ENCODE peak calls at places on chromosomes 4 and X, in four cellular contexts. O is MM.1S, B is pancreas, R is OCI-LY7. Z is an unnamed sample.

GRCh38 chr4:125062079-125062478 is 252.7 kb upstream of the FAT4 start:
- DNase-seq in B (no peak), O (no peak), R (no peak), Z (no peak)

GRCh38 chr4:185805262-185805802 is 6.7 kb downstream of the SORBS2 start:
- DNase-seq in O (no peak), B (no peak), R (no peak), Z (no peak)

GRCh38 chr4:81353861-81354260 is 117.8 kb downstream of the RASGEF1B start:
- DNase-seq in R (no peak), O (no peak), B (no peak), Z (no peak)

GRCh38 chrX:22541926-22542325 is 269.2 kb downstream of the CBLL2 start:
- DNase-seq in R (no peak), O (no peak), B (no peak), Z (no peak)

GRCh38 chrX:39772057-39772832 is 325.5 kb downstream of the BCOR start:
- DNase-seq in R (no peak), O (peak), B (peak), Z (peak)

GRCh38 chr4:39480902-39481695 is 22.2 kb downstream of the LIAS start:
- DNase-seq in O (no peak), R (no peak), B (no peak), Z (no peak)

GRCh38 chr4:85747871-85748491 is 273.0 kb downstream of the ARHGAP24 start:
- DNase-seq in B (peak), O (peak), R (peak), Z (peak)

GRCh38 chr4:77525538-77525937 is 80.1 kb upstream of the CXCL13 start:
- DNase-seq in O (no peak), B (no peak), R (no peak), Z (no peak)

GRCh38 chr4:89048906-89049601 is 7.9 kb downstream of the FAM13A start:
- DNase-seq in O (no peak), R (no peak), B (no peak), Z (no peak)

GRCh38 chrX:17860811-17861495 is at the start of gene RAI2:
- DNase-seq in R (no peak), B (peak), O (no peak), Z (no peak)

GRCh38 chrX:17656035-17656418 is 81.3 kb upstream of the SCML1 start:
- DNase-seq in O (no peak), R (no peak), B (no peak), Z (no peak)

GRCh38 chr4:133839326-133839725 is 362.3 kb downstream of the PABPC4L start:
- DNase-seq in O (no peak), B (no peak), R (no peak), Z (no peak)
- TF ChIP-seq CTCF in O (no peak), B (no peak), R (peak), Z (no peak)

GRCh38 chrX:129785160-129785947 is 5.6 kb downstream of the SASH3 start:
- DNase-seq in O (no peak), R (no peak), B (no peak), Z (no peak)
- H3K4me3 ChIP-seq in O (no peak), R (peak), B (no peak), Z (no peak)

DNA sequence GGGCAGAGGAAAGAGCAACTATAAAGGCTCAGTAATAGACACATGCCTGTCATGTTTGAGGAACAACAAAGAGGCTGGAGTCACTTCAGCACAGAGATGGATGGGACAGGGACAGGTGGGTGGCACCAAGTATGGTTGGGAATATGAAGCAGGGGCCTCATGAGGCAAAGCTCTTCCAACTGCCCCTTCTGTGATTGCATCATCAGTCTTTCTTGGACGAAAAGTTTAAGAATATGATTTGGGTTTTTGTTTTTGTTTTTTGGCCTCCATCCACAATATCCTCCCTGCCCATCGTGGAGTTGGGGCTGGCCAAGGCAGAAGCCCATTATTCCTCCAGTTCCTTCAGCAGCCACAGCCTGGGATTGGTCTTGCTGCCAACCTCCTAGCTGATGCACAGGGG is 34.4 kb downstream of the SAGE1 start:
- DNase-seq in R (no peak), B (no peak), O (no peak), Z (no peak)
- TF ChIP-seq CTCF in R (no peak), B (no peak), O (no peak), Z (no peak)

GRCh38 chr4:15720846-15721245 is 18.0 kb downstream of the BST1 start:
- DNase-seq in B (no peak), O (no peak), R (no peak), Z (no peak)

GRCh38 chr4:15729910-15730533 is 27.2 kb downstream of the BST1 start:
- DNase-seq in R (peak), O (peak), B (peak), Z (no peak)

GRCh38 chr4:15725608-15726007 is 22.7 kb downstream of the BST1 start:
- DNase-seq in R (no peak), B (no peak), O (no peak), Z (no peak)
- H3K4me3 ChIP-seq in R (no peak), B (no peak), O (no peak), Z (no peak)

GRCh38 chr4:24984602-24985532 is 45.9 kb downstream of the LGI2 start:
- DNase-seq in O (no peak), R (no peak), B (no peak), Z (no peak)
- TF ChIP-seq CTCF in O (no peak), R (no peak), B (no peak), Z (peak)

DNA sequence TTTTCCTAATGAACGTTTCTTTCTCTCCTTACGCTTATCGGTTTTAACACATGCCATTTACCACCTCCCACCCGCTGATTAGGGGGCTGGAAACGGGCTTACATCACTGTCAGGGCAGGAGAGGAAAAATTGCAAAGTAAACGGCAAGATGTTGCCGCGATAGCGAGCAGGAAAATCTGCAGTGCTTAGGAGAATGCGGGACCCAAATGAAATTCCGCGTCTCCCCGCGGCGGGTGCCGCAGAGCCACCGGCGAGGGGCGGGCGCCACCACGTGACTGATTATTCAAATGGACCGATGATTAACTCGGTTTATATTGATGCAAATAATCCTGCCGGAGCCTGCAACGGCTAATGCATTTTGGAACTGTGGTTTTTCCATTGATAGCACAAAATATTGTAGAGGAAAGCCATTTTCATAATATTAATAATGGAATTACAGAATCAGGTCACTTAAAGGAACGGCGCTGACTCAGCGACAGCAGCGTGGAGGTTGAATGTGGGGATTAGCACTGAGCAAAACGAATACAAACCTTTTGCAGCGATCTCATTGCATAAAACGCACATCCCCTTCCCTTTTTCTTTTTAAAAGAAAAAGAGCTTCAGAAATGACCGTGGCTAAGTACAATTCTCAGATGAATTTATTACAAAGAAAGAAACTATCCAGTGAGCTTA is 224.2 kb downstream of the STIM2 start:
- DNase-seq in R (no peak), O (peak), B (no peak), Z (peak)
- H3K4me3 ChIP-seq in R (no peak), O (peak), B (no peak), Z (peak)

DNA sequence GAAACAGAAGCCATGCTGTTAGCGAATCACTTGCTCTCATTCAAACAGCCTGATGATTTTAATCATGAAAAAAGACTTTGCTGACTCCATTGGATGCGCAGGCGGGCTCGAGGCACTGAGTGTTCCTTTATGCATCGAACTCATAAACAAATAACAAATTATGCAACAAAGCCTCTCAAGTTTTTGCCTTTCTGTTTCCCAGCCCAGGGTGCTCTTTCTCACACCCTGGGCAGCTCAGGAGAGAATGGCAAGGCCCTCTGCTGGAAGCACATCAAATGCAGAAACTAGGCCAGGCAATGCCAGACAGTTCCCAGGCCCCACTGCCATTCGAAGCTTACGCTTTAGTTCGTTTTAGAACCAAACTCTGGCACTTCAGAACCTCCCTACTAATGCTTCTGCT is 19.8 kb downstream of the ETNPPL start:
- DNase-seq in O (no peak), R (no peak), B (no peak), Z (no peak)
- TF ChIP-seq CTCF in O (no peak), R (peak), B (no peak), Z (peak)

GRCh38 chrX:48813605-48814004 is 11.7 kb downstream of the HDAC6 start:
- DNase-seq in B (no peak), O (no peak), R (no peak), Z (no peak)
- H3K4me3 ChIP-seq in B (no peak), O (no peak), R (no peak), Z (no peak)

DNA sequence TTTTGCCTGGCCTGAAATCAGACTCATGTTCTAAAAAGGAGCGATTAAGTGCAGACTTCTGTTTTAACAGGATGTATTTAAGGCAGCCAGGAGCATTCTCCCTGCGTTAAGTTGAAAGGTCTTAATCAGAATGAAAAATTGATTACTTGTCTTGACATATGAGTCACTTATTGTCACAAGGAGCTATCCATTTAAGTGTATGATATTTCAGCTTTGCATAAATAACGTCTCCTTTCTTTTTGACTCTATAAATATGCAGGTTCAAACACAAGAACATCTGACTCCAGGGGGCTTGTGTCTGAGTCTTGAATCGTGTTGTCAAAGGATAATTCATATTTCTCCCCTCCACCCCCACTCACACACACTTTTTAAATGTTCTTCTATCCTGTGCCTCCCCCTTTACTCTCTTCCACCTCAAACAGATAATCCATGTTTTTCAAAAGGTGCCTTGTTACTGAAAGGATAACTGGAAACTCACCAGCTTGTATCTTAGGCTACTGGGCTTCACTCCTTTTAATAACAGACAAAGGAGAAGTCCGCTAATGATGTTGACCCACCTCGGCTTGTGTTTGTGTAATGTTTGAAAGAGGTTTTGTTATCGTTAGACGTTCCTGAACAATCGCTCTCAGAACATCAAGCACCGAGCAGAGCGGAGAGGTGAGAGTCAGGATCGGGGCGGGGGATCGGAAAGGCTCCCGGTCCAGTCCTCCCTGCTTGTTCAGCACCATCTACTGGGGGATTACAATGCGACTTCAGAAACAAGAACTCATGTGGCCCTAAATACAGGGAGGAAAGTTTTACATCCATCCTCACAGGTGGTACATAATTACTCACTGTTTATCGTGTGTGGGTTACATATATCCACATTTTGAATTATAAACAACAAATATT is 107.5 kb upstream of the RPL34 start:
- DNase-seq in O (no peak), R (no peak), B (peak), Z (peak)
- TF ChIP-seq CTCF in O (no peak), R (peak), B (peak), Z (peak)